ENCODE peak calls at places on chromosomes 6 and 20, in ten cellular contexts. One of them, this sample, is unnamed.

GRCh38 chr20:48938670-48939069 is 17.2 kb downstream of the ARFGEF2 start:
- DNase-seq in tibial nerve: no peak
- DNase-seq in mammary epithelial cell: no peak
- DNase-seq in body of pancreas: no peak
- DNase-seq in GM23248: no peak
- DNase-seq in heart right ventricle: no peak
- DNase-seq in H9: no peak
- DNase-seq in upper lobe of right lung: no peak
- DNase-seq in stomach: no peak
- DNase-seq in A549: no peak
- DNase-seq in this sample: no peak

GRCh38 chr20:49343246-49343645 is 65.4 kb upstream of the ZNFX1 start:
- DNase-seq in H9: no peak
- DNase-seq in heart right ventricle: no peak
- DNase-seq in A549: no peak
- DNase-seq in mammary epithelial cell: peak
- DNase-seq in GM23248: no peak
- DNase-seq in body of pancreas: no peak
- DNase-seq in upper lobe of right lung: no peak
- DNase-seq in stomach: no peak
- DNase-seq in tibial nerve: no peak
- DNase-seq in this sample: no peak

GRCh38 chr6:41732601-41733348 is 2.6 kb downstream of the TFEB start:
- DNase-seq in tibial nerve: no peak
- DNase-seq in upper lobe of right lung: no peak
- DNase-seq in stomach: peak
- DNase-seq in GM23248: peak
- DNase-seq in heart right ventricle: no peak
- DNase-seq in H9: no peak
- DNase-seq in body of pancreas: peak
- DNase-seq in mammary epithelial cell: peak
- DNase-seq in A549: no peak
- DNase-seq in this sample: no peak

GRCh38 chr20:10635476-10636208 is 38.2 kb downstream of the JAG1 start:
- DNase-seq in H9: no peak
- DNase-seq in tibial nerve: no peak
- DNase-seq in A549: no peak
- DNase-seq in body of pancreas: no peak
- DNase-seq in heart right ventricle: no peak
- DNase-seq in upper lobe of right lung: no peak
- DNase-seq in stomach: no peak
- DNase-seq in mammary epithelial cell: peak
- DNase-seq in GM23248: peak
- DNase-seq in this sample: no peak

GRCh38 chr6:21800948-21801438 is 207.4 kb downstream of the SOX4 start:
- DNase-seq in mammary epithelial cell: no peak
- DNase-seq in stomach: no peak
- DNase-seq in body of pancreas: peak
- DNase-seq in H9: no peak
- DNase-seq in A549: peak
- DNase-seq in tibial nerve: no peak
- DNase-seq in GM23248: peak
- DNase-seq in heart right ventricle: no peak
- DNase-seq in upper lobe of right lung: no peak
- DNase-seq in this sample: no peak

GRCh38 chr6:140572129-140572528 is 1197.7 kb upstream of the CITED2 start:
- DNase-seq in A549: no peak
- DNase-seq in H9: no peak
- DNase-seq in tibial nerve: no peak
- DNase-seq in heart right ventricle: no peak
- DNase-seq in body of pancreas: no peak
- DNase-seq in upper lobe of right lung: no peak
- DNase-seq in mammary epithelial cell: peak
- DNase-seq in GM23248: peak
- DNase-seq in stomach: no peak
- DNase-seq in this sample: peak

GRCh38 chr6:37004044-37004984 is 1.1 kb upstream of the FGD2 start:
- DNase-seq in upper lobe of right lung: no peak
- DNase-seq in heart right ventricle: no peak
- DNase-seq in tibial nerve: no peak
- DNase-seq in body of pancreas: no peak
- DNase-seq in A549: no peak
- DNase-seq in mammary epithelial cell: no peak
- DNase-seq in H9: no peak
- DNase-seq in GM23248: no peak
- DNase-seq in stomach: no peak
- DNase-seq in this sample: no peak

GRCh38 chr6:157217894-157218370 is 105.4 kb downstream of the TMEM242 start:
- DNase-seq in heart right ventricle: no peak
- DNase-seq in upper lobe of right lung: peak
- DNase-seq in GM23248: no peak
- DNase-seq in stomach: no peak
- DNase-seq in body of pancreas: no peak
- DNase-seq in mammary epithelial cell: no peak
- DNase-seq in H9: no peak
- DNase-seq in tibial nerve: no peak
- DNase-seq in A549: no peak
- DNase-seq in this sample: no peak

DNA sequence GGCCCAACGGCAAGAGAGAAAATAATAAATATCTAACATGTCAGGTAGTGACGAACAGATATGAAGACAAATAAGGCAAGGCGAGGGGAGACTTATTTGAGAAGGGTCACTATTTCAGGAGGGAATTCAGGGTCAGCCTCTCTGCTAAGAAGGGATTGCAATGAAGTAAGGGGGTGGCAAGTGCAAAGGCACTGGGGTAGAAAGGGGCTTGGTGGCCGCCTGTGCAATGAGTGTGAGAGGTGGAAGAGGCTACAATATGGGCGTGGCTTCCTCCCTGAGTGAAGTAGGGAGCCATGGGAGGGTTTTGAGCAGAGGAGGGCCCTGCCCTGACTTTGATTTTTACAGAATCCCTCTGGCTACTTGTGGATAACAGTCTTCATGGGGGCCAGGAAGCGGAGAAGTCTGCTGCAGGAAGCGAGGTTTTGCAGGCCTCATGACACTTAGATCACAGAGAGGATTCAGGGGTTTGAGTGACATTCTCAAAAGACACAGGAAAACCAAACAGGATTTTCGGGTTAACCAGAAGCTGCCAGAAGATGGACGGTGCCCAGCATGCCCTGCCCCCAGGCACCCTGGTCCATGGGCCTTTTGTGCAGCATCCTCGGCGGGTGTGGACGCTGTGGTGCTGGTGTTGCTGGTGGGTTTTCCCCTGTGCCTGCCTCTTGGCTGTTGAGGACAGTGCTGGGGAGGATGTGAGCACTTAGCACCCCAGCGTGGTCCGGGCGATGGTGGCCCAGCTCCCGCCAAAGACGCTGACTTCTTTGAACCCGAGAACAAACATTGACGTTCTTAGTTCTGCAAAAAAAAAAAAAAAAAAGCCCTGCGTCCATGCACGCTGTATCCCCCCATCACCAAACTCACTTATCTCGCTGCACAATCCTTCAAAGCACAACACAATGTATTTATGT is 124.2 kb upstream of the PTPN1 start:
- DNase-seq in heart right ventricle: no peak
- DNase-seq in stomach: no peak
- DNase-seq in A549: no peak
- DNase-seq in mammary epithelial cell: no peak
- DNase-seq in H9: no peak
- DNase-seq in tibial nerve: no peak
- DNase-seq in GM23248: no peak
- DNase-seq in upper lobe of right lung: no peak
- DNase-seq in body of pancreas: peak
- DNase-seq in this sample: no peak
- H3K27ac ChIP-seq in heart right ventricle: no peak
- H3K27ac ChIP-seq in stomach: peak
- H3K27ac ChIP-seq in A549: peak
- H3K27ac ChIP-seq in mammary epithelial cell: no peak
- H3K27ac ChIP-seq in H9: no peak
- H3K27ac ChIP-seq in tibial nerve: no peak
- H3K27ac ChIP-seq in GM23248: no peak
- H3K27ac ChIP-seq in upper lobe of right lung: no peak
- H3K27ac ChIP-seq in body of pancreas: no peak
- H3K27ac ChIP-seq in this sample: no peak

GRCh38 chr6:61909541-61909940 is 376.5 kb downstream of the KHDRBS2 start:
- DNase-seq in upper lobe of right lung: no peak
- DNase-seq in A549: no peak
- DNase-seq in GM23248: no peak
- DNase-seq in tibial nerve: no peak
- DNase-seq in mammary epithelial cell: no peak
- DNase-seq in body of pancreas: no peak
- DNase-seq in H9: no peak
- DNase-seq in heart right ventricle: no peak
- DNase-seq in stomach: no peak
- DNase-seq in this sample: no peak
- H3K27ac ChIP-seq in upper lobe of right lung: no peak
- H3K27ac ChIP-seq in A549: no peak
- H3K27ac ChIP-seq in GM23248: no peak
- H3K27ac ChIP-seq in tibial nerve: no peak
- H3K27ac ChIP-seq in mammary epithelial cell: no peak
- H3K27ac ChIP-seq in body of pancreas: no peak
- H3K27ac ChIP-seq in H9: no peak
- H3K27ac ChIP-seq in heart right ventricle: no peak
- H3K27ac ChIP-seq in stomach: no peak
- H3K27ac ChIP-seq in this sample: no peak

GRCh38 chr20:1002682-1003561 is 811 bp upstream of the RSPO4 start:
- DNase-seq in GM23248: peak
- DNase-seq in H9: no peak
- DNase-seq in mammary epithelial cell: no peak
- DNase-seq in A549: no peak
- DNase-seq in body of pancreas: no peak
- DNase-seq in stomach: no peak
- DNase-seq in tibial nerve: no peak
- DNase-seq in upper lobe of right lung: peak
- DNase-seq in heart right ventricle: no peak
- DNase-seq in this sample: no peak

GRCh38 chr20:1001981-1002681 is at the start of gene RSPO4:
- DNase-seq in stomach: no peak
- DNase-seq in heart right ventricle: no peak
- DNase-seq in GM23248: peak
- DNase-seq in upper lobe of right lung: peak
- DNase-seq in mammary epithelial cell: no peak
- DNase-seq in body of pancreas: no peak
- DNase-seq in H9: peak
- DNase-seq in tibial nerve: no peak
- DNase-seq in A549: no peak
- DNase-seq in this sample: no peak

GRCh38 chr20:1001116-1001515 is 995 bp downstream of the RSPO4 start:
- DNase-seq in A549: no peak
- DNase-seq in tibial nerve: no peak
- DNase-seq in stomach: no peak
- DNase-seq in heart right ventricle: no peak
- DNase-seq in upper lobe of right lung: peak
- DNase-seq in GM23248: no peak
- DNase-seq in H9: peak
- DNase-seq in body of pancreas: no peak
- DNase-seq in mammary epithelial cell: no peak
- DNase-seq in this sample: no peak

GRCh38 chr20:1003920-1004697 is 2.0 kb upstream of the RSPO4 start:
- DNase-seq in GM23248: no peak
- DNase-seq in stomach: no peak
- DNase-seq in A549: no peak
- DNase-seq in mammary epithelial cell: no peak
- DNase-seq in heart right ventricle: no peak
- DNase-seq in tibial nerve: no peak
- DNase-seq in H9: no peak
- DNase-seq in upper lobe of right lung: peak
- DNase-seq in body of pancreas: no peak
- DNase-seq in this sample: no peak

DNA sequence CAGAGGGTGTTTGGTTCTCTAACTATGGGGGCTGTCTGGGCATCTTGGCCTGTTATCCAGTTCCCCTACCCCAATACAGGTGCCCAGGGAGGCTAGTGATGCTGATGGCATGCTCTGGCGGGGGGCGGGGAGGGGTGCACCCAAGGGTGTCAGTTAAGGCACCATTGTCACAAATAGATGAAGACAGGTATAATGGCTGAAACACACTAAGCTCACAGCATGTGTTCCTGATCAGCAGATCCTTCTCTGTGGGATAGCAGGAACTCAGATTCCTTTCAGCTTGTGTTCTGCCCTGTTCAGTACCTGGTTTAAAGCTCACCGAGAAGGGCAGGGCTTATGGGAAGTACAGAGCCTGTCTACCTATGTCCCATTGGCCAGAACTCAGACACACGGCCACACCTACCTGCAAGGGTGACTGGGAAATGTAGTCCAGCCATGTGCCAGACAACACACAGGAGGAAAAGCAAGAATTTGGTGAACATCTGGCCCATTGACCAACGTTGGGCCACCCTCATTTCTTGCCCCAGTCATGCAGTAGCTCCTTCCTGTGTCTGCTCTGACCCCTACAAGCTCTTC is 3.4 kb upstream of the RSPO4 start:
- DNase-seq in stomach: no peak
- DNase-seq in heart right ventricle: no peak
- DNase-seq in GM23248: peak
- DNase-seq in tibial nerve: no peak
- DNase-seq in upper lobe of right lung: peak
- DNase-seq in mammary epithelial cell: peak
- DNase-seq in body of pancreas: peak
- DNase-seq in A549: peak
- DNase-seq in H9: peak
- DNase-seq in this sample: no peak
- H3K27ac ChIP-seq in stomach: no peak
- H3K27ac ChIP-seq in heart right ventricle: no peak
- H3K27ac ChIP-seq in GM23248: no peak
- H3K27ac ChIP-seq in tibial nerve: no peak
- H3K27ac ChIP-seq in upper lobe of right lung: no peak
- H3K27ac ChIP-seq in mammary epithelial cell: no peak
- H3K27ac ChIP-seq in body of pancreas: no peak
- H3K27ac ChIP-seq in A549: no peak
- H3K27ac ChIP-seq in H9: no peak
- H3K27ac ChIP-seq in this sample: no peak

DNA sequence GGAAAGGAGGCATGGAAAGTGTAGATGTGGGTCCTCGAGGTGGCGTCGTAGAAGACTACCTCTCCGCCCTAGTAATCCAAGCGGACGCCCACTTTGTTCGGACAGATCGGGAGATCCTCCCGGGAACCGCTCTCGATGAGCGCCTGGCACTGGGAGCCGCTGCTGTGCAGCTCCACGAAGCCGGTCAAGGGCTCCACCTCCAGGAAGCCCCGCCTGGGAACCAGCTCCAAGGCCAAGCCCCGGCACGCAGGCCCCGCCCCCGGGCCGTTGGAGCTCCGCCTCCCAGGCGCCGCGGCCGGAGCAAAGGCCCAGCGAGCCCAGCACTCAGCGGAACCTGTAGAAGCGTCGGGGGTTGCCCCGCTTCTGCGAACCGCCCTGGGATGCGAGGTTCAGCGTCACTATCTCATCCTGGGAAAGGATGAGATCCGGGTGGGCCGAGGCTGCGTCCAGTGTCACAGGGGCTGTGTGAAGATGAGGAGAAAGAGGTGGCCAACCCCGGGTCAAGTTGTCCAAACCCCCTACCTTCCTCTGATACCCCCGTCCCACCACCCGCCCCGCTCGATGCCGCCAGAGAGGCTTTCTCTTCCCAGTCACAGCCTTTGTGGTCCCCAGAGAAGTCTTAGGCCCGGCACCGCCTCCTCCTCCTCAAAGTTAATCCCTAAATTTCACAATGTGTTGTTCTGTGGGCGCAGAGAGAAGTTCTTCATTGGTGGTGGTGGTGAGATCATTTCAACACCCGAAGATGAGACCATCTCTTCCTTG is 10.8 kb downstream of the TRIM31 start:
- DNase-seq in H9: peak
- DNase-seq in A549: peak
- DNase-seq in GM23248: peak
- DNase-seq in upper lobe of right lung: peak
- DNase-seq in heart right ventricle: peak
- DNase-seq in tibial nerve: peak
- DNase-seq in body of pancreas: peak
- DNase-seq in mammary epithelial cell: peak
- DNase-seq in stomach: peak
- DNase-seq in this sample: peak
- H3K27ac ChIP-seq in H9: no peak
- H3K27ac ChIP-seq in A549: peak
- H3K27ac ChIP-seq in GM23248: no peak
- H3K27ac ChIP-seq in upper lobe of right lung: peak
- H3K27ac ChIP-seq in heart right ventricle: no peak
- H3K27ac ChIP-seq in tibial nerve: peak
- H3K27ac ChIP-seq in body of pancreas: peak
- H3K27ac ChIP-seq in mammary epithelial cell: no peak
- H3K27ac ChIP-seq in stomach: peak
- H3K27ac ChIP-seq in this sample: peak

This sample was measured in epithelial cell of prostate.